ENCODE peak calls at places on chromosome 15, in four cellular contexts. B is endothelial cell, C is NCI-H1694 treated with DMSO at 0.1 percent for 48 hours, W is PC-3. K is an unnamed sample.

GRCh38 chr15:38275951-38276350 is 23.3 kb downstream of the SPRED1 start:
- DNase-seq in B (no peak), C (no peak), W (peak), K (peak)

GRCh38 chr15:32222716-32223115 is 180.4 kb downstream of the GOLGA8K start:
- DNase-seq in C (no peak), B (no peak), W (no peak), K (no peak)

GRCh38 chr15:45611305-45611704 is 23.5 kb upstream of the SQOR start:
- DNase-seq in C (no peak), W (peak), B (no peak), K (peak)

GRCh38 chr15:31303434-31304073 is 23.1 kb upstream of the KLF13 start:
- DNase-seq in B (no peak), C (no peak), W (no peak), K (peak)

GRCh38 chr15:65421360-65422215 is 1.2 kb downstream of the IGDCC4 start:
- DNase-seq in B (peak), W (peak), C (no peak), K (peak)

GRCh38 chr15:90838544-90838943 is 29.8 kb upstream of the FURIN start:
- DNase-seq in C (no peak), B (no peak), W (no peak), K (no peak)

GRCh38 chr15:28935316-28935715 is 49.5 kb downstream of the APBA2 start:
- DNase-seq in C (no peak), W (no peak), B (peak), K (peak)

GRCh38 chr15:101167791-101168462 is 83.9 kb downstream of the CHSY1 start:
- DNase-seq in C (no peak), B (no peak), W (peak), K (no peak)

GRCh38 chr15:45377630-45378148 is 655 bp downstream of the GATM start:
- DNase-seq in W (no peak), B (no peak), C (peak), K (peak)

GRCh38 chr15:42608110-42608531 is 32.7 kb downstream of the STARD9 start:
- DNase-seq in W (no peak), B (no peak), C (no peak), K (peak)

GRCh38 chr15:55897560-55898336 is 95.7 kb downstream of the NEDD4 start:
- DNase-seq in W (peak), B (peak), C (peak), K (peak)

GRCh38 chr15:66587020-66587419 is 21.2 kb upstream of the LCTL start:
- DNase-seq in W (no peak), C (no peak), B (no peak), K (no peak)

GRCh38 chr15:94400521-94401290 is 169.3 kb downstream of the MCTP2 start:
- DNase-seq in C (no peak), W (no peak), B (no peak), K (no peak)

GRCh38 chr15:85019815-85020590 is 38.3 kb downstream of the PDE8A start:
- DNase-seq in B (no peak), W (peak), C (no peak), K (no peak)

GRCh38 chr15:61063875-61064320 is 165.2 kb downstream of the RORA start:
- DNase-seq in C (no peak), W (no peak), B (no peak), K (no peak)

GRCh38 chr15:77901251-77901881 is 176.1 kb downstream of the TBC1D2B start:
- DNase-seq in W (no peak), B (no peak), C (no peak), K (no peak)

GRCh38 chr15:86772369-86773059 is 692.8 kb downstream of the AGBL1 start:
- DNase-seq in W (no peak), B (no peak), C (no peak), K (no peak)

GRCh38 chr15:28267727-28268126 is 54.3 kb downstream of the HERC2 start:
- DNase-seq in C (no peak), B (no peak), W (no peak), K (no peak)

GRCh38 chr15:80590772-80591355 is 104.2 kb upstream of the ABHD17C start:
- DNase-seq in B (no peak), C (no peak), W (no peak), K (no peak)

GRCh38 chr15:33753012-33753411 is 215.3 kb upstream of the CHRM5 start:
- DNase-seq in B (no peak), C (no peak), W (no peak), K (no peak)

K was measured in cardiac muscle cell.